ENCODE peak calls at places on chromosomes 2 and 18, in seven cellular contexts. K is cardiac muscle cell, U is HL-60, V is adrenal gland, T is Peyer's patch, Q is MCF 10A, M is K562. S is an unnamed sample.

GRCh38 chr2:136112949-136113766 is 4.8 kb downstream of the CXCR4 start:
- DNase-seq in V (no peak), M (no peak), T (no peak), U (peak; percentile 88), Q (peak; percentile 46), K (no peak), S (no peak)

GRCh38 chr2:205482399-205483065 is 199.8 kb upstream of the NRP2 start:
- DNase-seq in V (no peak), K (peak; percentile 30), Q (no peak), U (no peak), T (no peak), M (no peak), S (no peak)

GRCh38 chr2:146312899-146313298 is 1531.9 kb upstream of the ACVR2A start:
- DNase-seq in U (no peak), T (no peak), K (peak; percentile 58), Q (peak; percentile 26), V (no peak), M (no peak), S (no peak)

GRCh38 chr2:5696741-5697521 is 4.7 kb downstream of the SOX11 start:
- DNase-seq in V (no peak), K (peak; percentile 53), T (no peak), M (no peak), Q (no peak), U (no peak), S (no peak)

GRCh38 chr2:87996570-87996969 is 19.8 kb downstream of the RNU2-63P start:
- DNase-seq in T (no peak), K (peak; percentile 42), V (no peak), U (peak; percentile 22), Q (peak; percentile 15), M (no peak), S (no peak)

GRCh38 chr2:44618378-44619023 is 256.8 kb downstream of the CAMKMT start:
- DNase-seq in K (no peak), Q (no peak), U (no peak), V (no peak), M (no peak), T (no peak), S (no peak)

GRCh38 chr2:66122491-66122890 is 312.4 kb upstream of the MEIS1 start:
- DNase-seq in Q (no peak), M (no peak), K (no peak), T (no peak), V (no peak), U (no peak), S (no peak)

GRCh38 chr18:65725421-65726050 is 25.3 kb upstream of the CDH7 start:
- DNase-seq in K (peak; percentile 0), T (peak; percentile 58), Q (peak; percentile 61), U (no peak), V (peak; percentile 16), M (peak; percentile 6), S (no peak)

GRCh38 chr2:57218206-57218605 is 828.4 kb upstream of the VRK2 start:
- DNase-seq in M (no peak), V (no peak), U (no peak), K (no peak), Q (no peak), T (no peak), S (no peak)

GRCh38 chr2:176164803-176165597 is 7.9 kb downstream of the HOXD3 start:
- DNase-seq in V (no peak), M (no peak), U (no peak), Q (no peak), T (peak; percentile 47), K (no peak), S (no peak)

GRCh38 chr2:190137561-190137960 is 75.0 kb upstream of the MSTN start:
- DNase-seq in V (no peak), T (no peak), Q (no peak), M (no peak), K (peak; percentile 74), U (no peak), S (no peak)

GRCh38 chr2:86789687-86790133 is 1.0 kb downstream of the CD8A start:
- DNase-seq in V (no peak), U (no peak), K (no peak), M (no peak), Q (no peak), T (no peak), S (no peak)

GRCh38 chr2:118051956-118052355 is 36.3 kb upstream of the INSIG2 start:
- DNase-seq in T (no peak), U (no peak), V (no peak), Q (no peak), M (no peak), K (no peak), S (no peak)

GRCh38 chr2:219386532-219387280 is 1.0 kb downstream of the DNPEP start:
- DNase-seq in K (no peak), M (no peak), U (no peak), T (no peak), Q (no peak), V (peak; percentile 35), S (no peak)

GRCh38 chr18:3906072-3906471 is 456.1 kb downstream of the TGIF1 start:
- DNase-seq in V (no peak), K (no peak), T (no peak), M (no peak), U (no peak), Q (no peak), S (no peak)

DNA sequence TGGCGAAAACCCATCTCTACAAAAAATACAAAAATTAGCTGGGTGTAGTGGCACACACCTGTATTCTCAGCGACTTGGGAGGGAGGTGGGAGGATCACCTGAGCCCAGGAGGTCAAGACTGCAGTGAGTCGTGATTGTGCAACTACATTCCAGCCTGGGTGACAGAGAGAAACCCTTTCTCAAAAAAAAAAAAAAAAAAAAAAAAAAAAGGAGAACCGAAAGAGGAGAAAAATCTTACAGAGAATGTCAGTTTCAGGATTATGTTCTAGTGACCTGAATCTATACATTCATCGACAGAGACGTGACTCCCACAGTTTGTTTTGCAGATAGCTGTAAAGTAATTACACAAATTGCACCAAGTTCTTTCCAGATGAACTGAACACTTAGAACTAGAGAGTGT is 187.8 kb downstream of the FTCDNL1 start:
- DNase-seq in M (no peak), Q (no peak), U (no peak), V (no peak), T (no peak), K (no peak), S (no peak)
- TF ChIP-seq CTCF in M (no peak), Q (no peak), U (no peak), V (no peak), T (no peak), K (no peak), S (no peak)

GRCh38 chr2:209458018-209458979 is 34.5 kb downstream of the MAP2 start:
- DNase-seq in M (no peak), K (no peak), T (no peak), Q (no peak), U (no peak), V (no peak), S (no peak)

GRCh38 chr2:209463835-209464234 is 40.0 kb downstream of the MAP2 start:
- DNase-seq in T (no peak), K (no peak), U (no peak), Q (no peak), M (no peak), V (no peak), S (no peak)

GRCh38 chr2:209460151-209460761 is 36.4 kb downstream of the MAP2 start:
- DNase-seq in T (no peak), V (no peak), K (no peak), Q (peak; percentile 21), U (no peak), M (no peak), S (no peak)

GRCh38 chr2:209459359-209459758 is 35.5 kb downstream of the MAP2 start:
- DNase-seq in U (no peak), V (no peak), Q (no peak), T (no peak), K (no peak), M (no peak), S (no peak)

DNA sequence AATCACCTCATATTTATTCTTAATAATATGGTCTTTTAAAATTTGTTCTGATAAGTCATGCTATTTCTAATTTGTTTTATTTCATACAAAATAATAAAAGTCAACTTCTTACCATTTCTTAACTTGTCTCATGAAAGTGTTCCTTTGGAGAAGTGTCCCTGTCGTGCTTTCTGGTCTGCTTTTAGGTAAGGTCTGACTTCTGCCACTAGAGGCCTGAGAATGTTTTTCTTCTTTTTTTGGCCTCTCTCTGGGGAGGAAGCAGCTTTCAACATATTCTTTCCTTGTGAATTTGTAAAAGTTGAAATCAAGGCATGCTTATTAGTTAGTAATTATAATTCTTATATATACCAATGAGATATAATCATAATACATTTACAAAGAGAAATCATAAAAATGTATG is 39.4 kb downstream of the MAP2 start:
- DNase-seq in M (no peak), V (no peak), T (no peak), Q (peak; percentile 10), K (peak; percentile 21), U (peak; percentile 7), S (no peak)
- TF ChIP-seq CTCF in M (no peak), V (no peak), T (no peak), Q (no peak), K (peak; percentile 42), U (no peak), S (no peak)

GRCh38 chr2:25198209-25198525 is 29.8 kb upstream of the POMC start:
- DNase-seq in M (no peak), U (no peak), T (no peak), Q (no peak), V (no peak), K (no peak), S (no peak)

GRCh38 chr2:25204190-25204838 is 35.9 kb upstream of the POMC start:
- DNase-seq in Q (no peak), U (no peak), V (no peak), K (peak; percentile 55), M (no peak), T (no peak), S (no peak)

GRCh38 chr2:25202290-25202689 is 33.9 kb upstream of the POMC start:
- DNase-seq in T (no peak), M (no peak), V (no peak), Q (no peak), U (no peak), K (no peak), S (no peak)

GRCh38 chr2:25201794-25202193 is 33.4 kb upstream of the POMC start:
- DNase-seq in K (no peak), Q (no peak), V (no peak), M (no peak), U (no peak), T (no peak), S (no peak)

DNA sequence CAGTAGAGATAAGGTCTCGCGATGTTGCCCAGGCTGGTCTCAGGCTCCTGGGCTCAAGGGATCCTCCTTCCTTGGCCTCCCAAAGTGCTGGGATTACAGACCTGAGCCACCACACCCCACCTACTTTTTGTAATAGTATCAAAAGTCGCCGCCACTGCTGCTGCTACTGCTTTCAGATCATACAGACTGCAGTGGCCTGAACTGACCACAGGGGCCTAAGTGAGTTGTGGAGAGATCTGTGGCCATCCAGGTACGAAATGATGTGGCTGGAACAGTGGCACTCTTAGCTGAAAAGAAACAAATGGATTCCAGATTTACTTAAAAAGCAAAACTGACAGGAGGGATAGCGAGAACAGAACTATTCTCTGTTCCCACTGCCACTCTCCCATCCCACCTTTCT is 32.9 kb upstream of the POMC start:
- DNase-seq in V (no peak), Q (peak; percentile 5), M (peak; percentile 43), U (no peak), T (no peak), K (no peak), S (no peak)
- TF ChIP-seq CTCF in V (no peak), Q (no peak), M (peak; percentile 42), U (no peak), T (no peak), K (peak; percentile 25), S (no peak)

GRCh38 chr2:207142461-207142860 is 23.3 kb downstream of the KLF7 start:
- DNase-seq in M (no peak), V (peak; percentile 63), T (no peak), Q (no peak), U (peak; percentile 36), K (no peak), S (no peak)
- TF ChIP-seq CTCF in M (no peak), V (peak; percentile 15), T (peak; percentile 12), Q (no peak), U (no peak), K (no peak), S (no peak)

GRCh38 chr2:37387143-37387835 is 42.9 kb downstream of the QPCT start:
- DNase-seq in V (no peak), Q (no peak), T (no peak), U (no peak), M (no peak), K (peak; percentile 24), S (no peak)
- TF ChIP-seq CTCF in V (no peak), Q (no peak), T (no peak), U (no peak), M (no peak), K (no peak), S (no peak)